ENCODE peak calls at places on chromosomes 6 and 20, in five cellular contexts. P is breast epithelium, Q is thyroid gland, D is ovary, H is heart left ventricle. V is an unnamed sample.

GRCh38 chr6:44657201-44657824 is 269.8 kb downstream of the CDC5L start:
- DNase-seq in P (no peak), Q (no peak), D (no peak), H (no peak), V (no peak)

GRCh38 chr6:77021232-77021631 is 442.1 kb downstream of the HTR1B start:
- DNase-seq in P (no peak), Q (no peak), D (no peak), H (no peak), V (no peak)

GRCh38 chr6:157987788-157988699 is 6.4 kb downstream of the SYNJ2 start:
- DNase-seq in P (no peak), Q (peak), D (no peak), H (no peak), V (no peak)

GRCh38 chr6:33672808-33673207 is 38.7 kb downstream of the UQCC2 start:
- DNase-seq in P (peak), Q (peak), D (peak), H (peak), V (peak)

GRCh38 chr6:65072500-65072899 is 634.5 kb downstream of the EYS start:
- DNase-seq in P (no peak), Q (no peak), D (no peak), H (no peak), V (no peak)

GRCh38 chr6:166417285-166417691 is 34.5 kb upstream of the MPC1 start:
- DNase-seq in P (no peak), Q (no peak), D (no peak), H (no peak), V (no peak)

GRCh38 chr6:83592770-83593394 is 80.5 kb downstream of the PRSS35 start:
- DNase-seq in P (no peak), Q (peak), D (no peak), H (no peak), V (no peak)

GRCh38 chr6:79670789-79671188 is 39.7 kb downstream of the SH3BGRL2 start:
- DNase-seq in P (no peak), Q (no peak), D (no peak), H (no peak), V (no peak)

GRCh38 chr6:45504947-45505346 is 127.2 kb upstream of the SUPT3H start:
- DNase-seq in P (no peak), Q (peak), D (peak), H (no peak), V (peak)

GRCh38 chr6:32529697-32530429 is at the start of gene HLA-DRB5:
- DNase-seq in P (no peak), Q (peak), D (no peak), H (peak), V (peak)

GRCh38 chr20:35263609-35264223 is 14.2 kb downstream of the MMP24OS start:
- DNase-seq in P (peak), Q (peak), D (no peak), H (no peak), V (no peak)

GRCh38 chr20:35269055-35269781 is 8.7 kb downstream of the MMP24OS start:
- DNase-seq in P (peak), Q (peak), D (no peak), H (peak), V (no peak)

GRCh38 chr20:35260426-35260825 is 17.5 kb downstream of the MMP24OS start:
- DNase-seq in P (peak), Q (no peak), D (no peak), H (no peak), V (no peak)

GRCh38 chr20:35267092-35267491 is 10.8 kb downstream of the MMP24OS start:
- DNase-seq in P (no peak), Q (no peak), D (no peak), H (no peak), V (no peak)

GRCh38 chr20:35264755-35265154 is 13.2 kb downstream of the MMP24OS start:
- DNase-seq in P (peak), Q (no peak), D (no peak), H (no peak), V (no peak)
- TF ChIP-seq CTCF in P (no peak), Q (no peak), D (no peak), H (no peak), V (no peak)

DNA sequence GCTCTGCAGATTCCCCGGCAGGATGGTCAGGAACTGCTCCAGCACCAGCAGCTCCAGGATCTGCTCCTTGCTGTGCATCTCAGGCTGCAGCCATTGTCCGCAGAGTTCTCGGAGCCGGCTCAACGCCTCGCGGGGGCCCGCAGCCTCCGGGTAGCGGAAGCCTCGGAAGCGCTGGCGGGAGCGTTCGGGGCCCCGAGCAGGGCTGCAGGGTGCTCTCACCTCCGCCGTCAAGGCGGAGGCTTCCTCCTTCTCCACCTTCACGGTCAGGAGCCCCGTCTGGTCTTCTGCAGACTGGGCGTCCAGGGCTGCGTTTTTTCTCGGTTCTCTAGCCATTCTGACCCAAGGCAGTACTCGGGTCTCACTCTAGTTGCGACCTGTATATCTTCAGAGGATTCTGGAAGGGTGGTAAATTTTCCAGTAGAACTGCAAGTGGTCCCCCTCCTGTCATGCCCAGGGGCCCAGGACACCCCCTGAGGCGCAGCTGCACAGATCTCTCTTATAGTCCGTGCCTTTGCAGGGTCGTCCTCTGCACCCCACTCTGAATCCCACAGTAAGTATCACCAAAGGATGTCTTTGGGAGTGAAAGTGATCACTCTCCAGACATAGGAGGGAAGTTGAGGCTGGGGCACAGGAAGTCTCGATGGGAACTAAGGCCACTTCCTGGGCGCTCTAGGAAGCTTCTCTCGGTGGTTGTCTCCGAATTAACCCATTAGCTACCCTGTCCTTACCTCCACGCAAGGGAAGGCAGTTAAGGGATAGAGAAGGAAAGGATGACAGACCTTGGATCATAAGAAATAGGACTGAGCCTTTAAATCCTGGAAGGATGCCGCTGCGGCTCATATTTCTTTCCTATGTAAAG is at the start of gene ZKSCAN4:
- DNase-seq in P (peak), Q (peak), D (peak), H (peak), V (peak)
- TF ChIP-seq POLR2A in P (no peak), Q (no peak), D (no peak), H (no peak), V (no peak)

DNA sequence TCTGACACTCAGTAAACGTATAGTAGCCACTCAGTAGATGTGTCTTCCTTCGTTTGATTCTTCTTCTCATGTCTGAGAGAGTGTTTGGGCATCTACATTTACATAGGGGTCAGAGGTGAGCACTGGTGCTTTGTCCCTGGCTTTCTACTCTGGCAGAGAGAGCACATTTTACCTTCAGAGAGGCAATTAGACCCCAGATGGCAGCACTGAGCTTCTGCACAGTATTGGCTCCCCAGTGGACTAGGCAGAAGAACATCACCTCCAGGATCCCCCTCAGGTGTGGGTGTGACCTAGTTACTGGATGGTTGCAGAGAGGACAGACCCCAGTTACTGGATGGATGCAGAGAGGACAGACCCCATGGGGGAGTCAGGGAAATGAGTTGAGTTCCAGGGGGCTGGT is 327.2 kb downstream of the DHX35 start:
- DNase-seq in P (no peak), Q (no peak), D (no peak), H (no peak), V (no peak)
- TF ChIP-seq CTCF in P (no peak), Q (no peak), D (no peak), H (peak), V (no peak)

DNA sequence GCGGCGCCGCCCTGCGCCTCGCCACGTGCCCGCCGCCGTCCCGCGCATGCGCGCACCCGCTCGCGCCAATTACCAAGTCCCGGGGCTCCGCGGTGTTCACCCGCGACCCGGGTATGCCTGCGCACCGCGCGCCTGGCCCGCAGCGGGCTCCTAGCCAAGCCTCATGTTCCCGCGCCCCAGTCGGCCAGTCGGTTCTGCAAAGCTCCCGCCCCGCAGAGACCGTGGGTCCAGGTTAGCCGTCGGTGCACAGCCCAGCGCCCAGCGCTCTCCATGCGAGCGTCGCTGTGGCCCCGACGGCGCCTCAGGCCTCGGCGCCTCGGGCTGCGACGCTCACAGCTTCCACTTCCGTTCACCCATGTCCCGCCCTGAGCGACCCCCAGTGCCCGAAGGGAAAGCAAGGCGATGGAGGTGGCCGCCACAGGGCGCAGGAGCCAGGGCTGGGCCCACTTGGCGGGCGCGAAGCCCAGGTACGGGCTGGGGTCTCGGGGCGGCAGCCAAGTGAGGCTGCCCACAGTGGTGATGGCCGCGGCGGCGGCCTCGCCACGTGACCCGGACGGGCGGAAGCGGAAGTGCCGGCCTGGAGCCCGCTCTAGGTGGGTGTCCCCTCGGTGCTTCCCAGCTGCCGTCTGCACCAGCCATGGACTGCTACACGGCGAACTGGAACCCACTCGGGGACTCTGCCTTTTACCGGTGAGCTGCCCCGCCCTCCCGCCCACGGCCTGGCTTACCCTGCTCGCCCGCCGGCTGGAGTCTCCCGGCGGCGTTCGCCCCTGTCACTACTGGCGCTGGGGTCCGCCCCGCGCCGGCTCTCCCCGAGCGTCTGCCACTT is at the start of the genes PCED1A and VPS16:
- DNase-seq in P (peak), Q (peak), D (peak), H (peak), V (peak)
- TF ChIP-seq POLR2A in P (no peak), Q (peak), D (peak), H (peak), V (peak)

DNA sequence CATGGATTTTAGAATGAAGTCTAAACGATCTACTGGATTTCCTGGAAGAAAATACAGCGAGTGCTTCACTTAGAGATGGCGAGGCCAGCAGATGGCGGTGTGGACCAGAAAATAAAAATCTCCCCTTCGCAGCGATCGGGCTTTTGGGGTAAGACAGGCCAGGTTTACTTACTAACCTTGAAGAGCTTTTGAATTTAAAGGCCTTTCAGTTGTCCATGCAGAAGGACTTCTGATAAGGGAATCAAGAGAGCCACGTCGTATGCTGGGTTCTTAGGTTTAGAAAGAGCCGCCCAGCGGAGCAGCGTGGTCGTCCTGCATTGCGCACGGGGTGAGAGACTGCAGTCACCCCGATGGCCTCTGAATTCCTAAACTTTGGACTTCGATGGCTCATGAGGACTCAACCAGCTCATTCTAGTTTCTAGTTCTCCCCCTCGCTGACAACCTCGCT is 125.2 kb upstream of the RALGAPA2 start:
- DNase-seq in P (no peak), Q (peak), D (peak), H (peak), V (no peak)
- TF ChIP-seq CTCF in P (peak), Q (peak), D (peak), H (peak), V (peak)

GRCh38 chr20:62739581-62740285 is 31.1 kb downstream of the NTSR1 start:
- DNase-seq in P (no peak), Q (peak), D (no peak), H (no peak), V (no peak)
- TF ChIP-seq POLR2A in P (no peak), Q (no peak), D (no peak), H (no peak), V (no peak)

GRCh38 chr6:150068786-150069648 is at the start of gene ULBP3:
- DNase-seq in P (peak), Q (peak), D (peak), H (peak), V (peak)
- TF ChIP-seq CTCF in P (peak), Q (no peak), D (no peak), H (peak), V (peak)

GRCh38 chr6:125749864-125750691 is 646 bp downstream of the HEY2 start:
- DNase-seq in P (no peak), Q (peak), D (no peak), H (peak), V (no peak)

GRCh38 chr6:125748534-125749111 is 809 bp upstream of the HEY2 start:
- DNase-seq in P (no peak), Q (no peak), D (no peak), H (no peak), V (no peak)

GRCh38 chr6:125750692-125751333 is 1.4 kb downstream of the HEY2 start:
- DNase-seq in P (no peak), Q (no peak), D (no peak), H (no peak), V (no peak)

GRCh38 chr6:125747589-125748533 is 1.6 kb upstream of the HEY2 start:
- DNase-seq in P (peak), Q (peak), D (peak), H (peak), V (peak)

GRCh38 chr6:125749112-125749863 is at the start of gene HEY2:
- DNase-seq in P (peak), Q (peak), D (peak), H (peak), V (peak)
- TF ChIP-seq POLR2A in P (peak), Q (peak), D (peak), H (peak), V (peak)

V was measured in gastrocnemius medialis.